ENCODE peak calls at places on chromosomes 5 and 9, in seven cellular contexts. One of them, this sample, is unnamed.

GRCh38 chr5:171270136-171270535 is 38.9 kb upstream of the TLX3 start:
- DNase-seq in CD8-positive, alpha-beta T cell: no peak
- DNase-seq in H1: no peak
- DNase-seq in lower leg skin: no peak
- DNase-seq in NB4: no peak
- DNase-seq in heart left ventricle: no peak
- DNase-seq in GM12878: no peak
- DNase-seq in this sample: no peak

GRCh38 chr5:91221917-91222316 is 161.2 kb downstream of the ARRDC3 start:
- DNase-seq in CD8-positive, alpha-beta T cell: no peak
- DNase-seq in H1: no peak
- DNase-seq in lower leg skin: no peak
- DNase-seq in NB4: no peak
- DNase-seq in heart left ventricle: no peak
- DNase-seq in GM12878: no peak
- DNase-seq in this sample: no peak

GRCh38 chr5:1727571-1727970 is 72.1 kb downstream of the MRPL36 start:
- DNase-seq in CD8-positive, alpha-beta T cell: no peak
- DNase-seq in H1: peak
- DNase-seq in lower leg skin: peak
- DNase-seq in NB4: no peak
- DNase-seq in heart left ventricle: no peak
- DNase-seq in GM12878: no peak
- DNase-seq in this sample: no peak

GRCh38 chr9:35367451-35367850 is 122.5 kb upstream of the RUSC2 start:
- DNase-seq in CD8-positive, alpha-beta T cell: no peak
- DNase-seq in H1: no peak
- DNase-seq in lower leg skin: no peak
- DNase-seq in NB4: no peak
- DNase-seq in heart left ventricle: no peak
- DNase-seq in GM12878: no peak
- DNase-seq in this sample: peak

GRCh38 chr5:166517976-166518375 is 1773.5 kb upstream of the WWC1 start:
- DNase-seq in CD8-positive, alpha-beta T cell: no peak
- DNase-seq in H1: no peak
- DNase-seq in lower leg skin: no peak
- DNase-seq in NB4: no peak
- DNase-seq in heart left ventricle: no peak
- DNase-seq in GM12878: no peak
- DNase-seq in this sample: no peak

GRCh38 chr9:93143830-93144530 is 9.9 kb upstream of the NINJ1 start:
- DNase-seq in CD8-positive, alpha-beta T cell: peak
- DNase-seq in H1: no peak
- DNase-seq in lower leg skin: no peak
- DNase-seq in NB4: no peak
- DNase-seq in heart left ventricle: no peak
- DNase-seq in GM12878: no peak
- DNase-seq in this sample: no peak

GRCh38 chr9:132990781-132991180 is 12.3 kb downstream of the GFI1B start:
- DNase-seq in CD8-positive, alpha-beta T cell: no peak
- DNase-seq in H1: no peak
- DNase-seq in lower leg skin: no peak
- DNase-seq in NB4: no peak
- DNase-seq in heart left ventricle: no peak
- DNase-seq in GM12878: no peak
- DNase-seq in this sample: no peak

GRCh38 chr9:95422650-95423049 is 94.1 kb downstream of the PTCH1 start:
- DNase-seq in CD8-positive, alpha-beta T cell: no peak
- DNase-seq in H1: no peak
- DNase-seq in lower leg skin: no peak
- DNase-seq in NB4: no peak
- DNase-seq in heart left ventricle: no peak
- DNase-seq in GM12878: no peak
- DNase-seq in this sample: no peak

GRCh38 chr9:88458716-88459115 is 70.5 kb downstream of the SPIN1 start:
- DNase-seq in CD8-positive, alpha-beta T cell: no peak
- DNase-seq in H1: no peak
- DNase-seq in lower leg skin: no peak
- DNase-seq in NB4: no peak
- DNase-seq in heart left ventricle: no peak
- DNase-seq in GM12878: no peak
- DNase-seq in this sample: no peak

GRCh38 chr9:35060548-35061207 is 11.7 kb downstream of the VCP start:
- DNase-seq in CD8-positive, alpha-beta T cell: no peak
- DNase-seq in H1: no peak
- DNase-seq in lower leg skin: no peak
- DNase-seq in NB4: no peak
- DNase-seq in heart left ventricle: no peak
- DNase-seq in GM12878: no peak
- DNase-seq in this sample: no peak

GRCh38 chr5:135020111-135020895 is 13.7 kb downstream of the PITX1 start:
- DNase-seq in CD8-positive, alpha-beta T cell: no peak
- DNase-seq in H1: no peak
- DNase-seq in lower leg skin: peak
- DNase-seq in NB4: no peak
- DNase-seq in heart left ventricle: peak
- DNase-seq in GM12878: no peak
- DNase-seq in this sample: no peak

GRCh38 chr5:139749242-139749641 is 46.4 kb upstream of the PSD2 start:
- DNase-seq in CD8-positive, alpha-beta T cell: no peak
- DNase-seq in H1: no peak
- DNase-seq in lower leg skin: no peak
- DNase-seq in NB4: no peak
- DNase-seq in heart left ventricle: no peak
- DNase-seq in GM12878: no peak
- DNase-seq in this sample: no peak

GRCh38 chr9:112443200-112443599 is 43.4 kb upstream of the KIAA1958 start:
- DNase-seq in CD8-positive, alpha-beta T cell: peak
- DNase-seq in H1: no peak
- DNase-seq in lower leg skin: no peak
- DNase-seq in NB4: peak
- DNase-seq in heart left ventricle: no peak
- DNase-seq in GM12878: no peak
- DNase-seq in this sample: peak
- TF ChIP-seq CTCF in CD8-positive, alpha-beta T cell: peak
- TF ChIP-seq CTCF in H1: peak
- TF ChIP-seq CTCF in lower leg skin: no peak
- TF ChIP-seq CTCF in NB4: peak
- TF ChIP-seq CTCF in heart left ventricle: peak
- TF ChIP-seq CTCF in GM12878: peak
- TF ChIP-seq CTCF in this sample: peak

GRCh38 chr9:122126340-122127333 is 32.9 kb downstream of the NDUFA8 start:
- DNase-seq in CD8-positive, alpha-beta T cell: no peak
- DNase-seq in H1: peak
- DNase-seq in lower leg skin: no peak
- DNase-seq in NB4: no peak
- DNase-seq in heart left ventricle: no peak
- DNase-seq in GM12878: no peak
- DNase-seq in this sample: no peak
- TF ChIP-seq CTCF in CD8-positive, alpha-beta T cell: no peak
- TF ChIP-seq CTCF in H1: no peak
- TF ChIP-seq CTCF in lower leg skin: no peak
- TF ChIP-seq CTCF in NB4: no peak
- TF ChIP-seq CTCF in heart left ventricle: no peak
- TF ChIP-seq CTCF in GM12878: no peak
- TF ChIP-seq CTCF in this sample: no peak

DNA sequence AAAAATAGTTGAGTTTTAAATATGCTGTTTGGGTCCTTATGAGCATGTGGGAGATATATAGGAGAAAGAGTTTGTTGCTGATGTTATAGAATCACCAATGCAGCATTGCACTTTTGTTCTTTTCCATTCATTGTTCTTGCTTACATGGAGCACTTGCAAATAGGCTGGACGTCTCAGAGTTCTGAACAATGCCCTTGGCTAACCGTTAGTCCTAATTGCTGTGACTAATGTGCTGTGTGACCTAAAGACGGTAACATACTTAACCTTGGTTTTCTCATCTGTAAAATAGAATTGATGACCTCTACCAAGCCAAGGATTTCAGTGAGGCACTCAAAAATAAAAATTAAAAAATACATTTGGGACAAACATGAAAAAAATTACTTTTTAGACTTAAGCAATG is 29.8 kb downstream of the PIK3R1 start:
- DNase-seq in CD8-positive, alpha-beta T cell: no peak
- DNase-seq in H1: no peak
- DNase-seq in lower leg skin: no peak
- DNase-seq in NB4: no peak
- DNase-seq in heart left ventricle: no peak
- DNase-seq in GM12878: no peak
- DNase-seq in this sample: no peak
- TF ChIP-seq CTCF in CD8-positive, alpha-beta T cell: no peak
- TF ChIP-seq CTCF in H1: no peak
- TF ChIP-seq CTCF in lower leg skin: no peak
- TF ChIP-seq CTCF in NB4: no peak
- TF ChIP-seq CTCF in heart left ventricle: no peak
- TF ChIP-seq CTCF in GM12878: no peak
- TF ChIP-seq CTCF in this sample: no peak

GRCh38 chr5:177369050-177369912 is 11.6 kb downstream of the RGS14 start:
- DNase-seq in CD8-positive, alpha-beta T cell: peak
- DNase-seq in H1: peak
- DNase-seq in lower leg skin: no peak
- DNase-seq in NB4: peak
- DNase-seq in heart left ventricle: no peak
- DNase-seq in GM12878: no peak
- DNase-seq in this sample: peak

GRCh38 chr5:177371120-177371537 is 13.1 kb upstream of the SLC34A1 start:
- DNase-seq in CD8-positive, alpha-beta T cell: no peak
- DNase-seq in H1: no peak
- DNase-seq in lower leg skin: no peak
- DNase-seq in NB4: no peak
- DNase-seq in heart left ventricle: no peak
- DNase-seq in GM12878: no peak
- DNase-seq in this sample: no peak

GRCh38 chr5:177369913-177370487 is 12.3 kb downstream of the RGS14 start:
- DNase-seq in CD8-positive, alpha-beta T cell: no peak
- DNase-seq in H1: no peak
- DNase-seq in lower leg skin: no peak
- DNase-seq in NB4: no peak
- DNase-seq in heart left ventricle: no peak
- DNase-seq in GM12878: no peak
- DNase-seq in this sample: no peak

GRCh38 chr5:177371705-177372533 is 12.3 kb upstream of the SLC34A1 start:
- DNase-seq in CD8-positive, alpha-beta T cell: peak
- DNase-seq in H1: no peak
- DNase-seq in lower leg skin: no peak
- DNase-seq in NB4: no peak
- DNase-seq in heart left ventricle: no peak
- DNase-seq in GM12878: no peak
- DNase-seq in this sample: no peak

DNA sequence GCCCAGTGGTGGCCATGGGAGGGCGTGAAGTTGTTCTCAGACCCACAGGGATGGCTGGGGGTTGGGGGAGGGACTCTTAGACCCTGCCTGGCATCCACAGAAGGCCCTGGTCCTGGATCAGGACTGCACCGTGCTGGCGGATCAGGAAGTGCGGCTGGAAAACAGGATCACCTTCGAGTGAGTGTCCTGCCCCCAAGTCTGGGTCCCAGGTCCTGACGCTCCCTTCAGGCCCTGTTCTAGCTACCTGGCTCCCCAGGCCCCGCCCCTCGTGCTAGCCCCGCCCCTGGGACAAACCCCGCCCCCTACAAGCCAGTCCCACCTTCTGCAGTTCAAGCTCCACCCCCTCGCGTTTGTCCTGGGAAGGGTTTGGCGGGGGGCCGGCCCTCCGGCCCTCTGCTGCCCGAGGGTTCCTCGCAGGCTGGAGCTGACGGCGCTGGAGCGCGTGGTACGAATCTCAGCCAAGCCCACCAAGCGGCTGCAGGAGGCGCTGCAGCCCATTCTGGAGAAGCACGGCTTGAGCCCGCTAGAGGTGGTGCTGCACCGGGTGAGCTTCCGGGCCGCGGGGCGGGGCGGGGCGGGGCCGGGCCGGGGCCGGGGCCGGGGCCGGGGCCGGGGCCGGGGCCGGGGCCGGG is 12.9 kb downstream of the RGS14 start:
- DNase-seq in CD8-positive, alpha-beta T cell: peak
- DNase-seq in H1: peak
- DNase-seq in lower leg skin: no peak
- DNase-seq in NB4: peak
- DNase-seq in heart left ventricle: peak
- DNase-seq in GM12878: no peak
- DNase-seq in this sample: peak
- TF ChIP-seq CTCF in CD8-positive, alpha-beta T cell: no peak
- TF ChIP-seq CTCF in H1: peak
- TF ChIP-seq CTCF in lower leg skin: no peak
- TF ChIP-seq CTCF in NB4: peak
- TF ChIP-seq CTCF in heart left ventricle: peak
- TF ChIP-seq CTCF in GM12878: peak
- TF ChIP-seq CTCF in this sample: peak

GRCh38 chr5:92222449-92222848 is 839.3 kb upstream of the ARRDC3 start:
- DNase-seq in CD8-positive, alpha-beta T cell: no peak
- DNase-seq in H1: no peak
- DNase-seq in lower leg skin: peak
- DNase-seq in NB4: no peak
- DNase-seq in heart left ventricle: no peak
- DNase-seq in GM12878: no peak
- DNase-seq in this sample: no peak
- TF ChIP-seq CTCF in CD8-positive, alpha-beta T cell: no peak
- TF ChIP-seq CTCF in H1: peak
- TF ChIP-seq CTCF in lower leg skin: no peak
- TF ChIP-seq CTCF in NB4: no peak
- TF ChIP-seq CTCF in heart left ventricle: no peak
- TF ChIP-seq CTCF in GM12878: no peak
- TF ChIP-seq CTCF in this sample: no peak

This sample was measured in bronchial epithelial cell.